ENCODE peak calls at places on chromosomes 12 and 14, in eight cellular contexts. K is cardiac muscle cell; M is tibial nerve; X is GM12878; F is AG04450; I is mesenchymal stem cell; V is gastrocnemius medialis; L is CD8-positive, alpha-beta memory T cell. Q is an unnamed sample.

GRCh38 chr12:85036241-85036707 is at the start of the genes LRRIQ1 and TSPAN19:
- DNase-seq in V (peak; percentile 28), M (peak; percentile 23), L (peak; percentile 9), X (peak; percentile 27), K (peak; percentile 94), I (peak; percentile 88), F (peak; percentile 47), Q (peak; percentile 47)

GRCh38 chr14:97306785-97307246 is 509.6 kb downstream of the VRK1 start:
- DNase-seq in L (no peak), M (no peak), X (peak; percentile 67), V (no peak), F (no peak), I (no peak), K (no peak), Q (no peak)

GRCh38 chr14:104680806-104681688 is 8.4 kb upstream of the INF2 start:
- DNase-seq in L (no peak), M (no peak), I (peak; percentile 91), F (no peak), X (no peak), K (peak; percentile 55), V (peak; percentile 63), Q (peak; percentile 91)

GRCh38 chr12:108570743-108571603 is 8.6 kb downstream of the ISCU start:
- DNase-seq in I (peak; percentile 60), V (no peak), X (no peak), M (no peak), L (no peak), F (no peak), K (peak; percentile 30), Q (no peak)

GRCh38 chr12:12734054-12734453 is 16.9 kb downstream of the CDKN1B start:
- DNase-seq in X (no peak), F (no peak), K (no peak), L (no peak), I (peak; percentile 26), M (no peak), V (no peak), Q (no peak)

GRCh38 chr12:63937381-63938168 is 93.1 kb downstream of the SRGAP1 start:
- DNase-seq in L (no peak), K (no peak), I (no peak), V (no peak), M (no peak), X (no peak), F (no peak), Q (no peak)

GRCh38 chr14:74980746-74981661 is 21.7 kb upstream of the EIF2B2 start:
- DNase-seq in F (no peak), X (no peak), I (peak; percentile 35), K (peak; percentile 33), V (peak; percentile 70), L (no peak), M (no peak), Q (no peak)

GRCh38 chr14:101185081-101185835 is 281.7 kb upstream of the RTL1 start:
- DNase-seq in M (no peak), K (no peak), L (no peak), V (no peak), F (no peak), X (no peak), I (no peak), Q (no peak)

GRCh38 chr14:29805415-29806123 is 122.1 kb downstream of the PRKD1 start:
- DNase-seq in M (peak; percentile 44), F (peak; percentile 86), I (peak; percentile 88), L (no peak), K (no peak), V (peak; percentile 24), X (no peak), Q (no peak)

GRCh38 chr14:76326918-76327689 is 48.8 kb upstream of the ESRRB start:
- DNase-seq in X (no peak), K (no peak), V (no peak), M (no peak), F (no peak), I (no peak), L (no peak), Q (no peak)

GRCh38 chr14:30958555-30959407 is 66.7 kb upstream of the AP4S1 start:
- DNase-seq in M (no peak), L (no peak), F (no peak), K (no peak), V (no peak), I (no peak), X (no peak), Q (no peak)
- H3K4me3 ChIP-seq in M (no peak overlapping the region), L (no peak overlapping the region), F (no peak overlapping the region), K (no peak overlapping the region), V (no peak overlapping the region), I (no peak overlapping the region), X (peak overlapping the region; percentile 53), Q (no peak overlapping the region)

GRCh38 chr12:44875954-44876553 is at the start of gene NELL2:
- DNase-seq in X (no peak), I (peak; percentile 19), M (no peak), K (peak; percentile 56), V (no peak), F (no peak), L (peak; percentile 65), Q (peak; percentile 72)
- H3K4me3 ChIP-seq in X (peak within 1 kb of the TSS; percentile 60), I (peak within 1 kb of the TSS; percentile 82), M (peak within 1 kb of the TSS; percentile 53), K (peak within 1 kb of the TSS; percentile 40), V (peak within 1 kb of the TSS; percentile 62), F (peak within 1 kb of the TSS; percentile 53), L (peak within 1 kb of the TSS; percentile 74), Q (peak within 1 kb of the TSS; percentile 64)

DNA sequence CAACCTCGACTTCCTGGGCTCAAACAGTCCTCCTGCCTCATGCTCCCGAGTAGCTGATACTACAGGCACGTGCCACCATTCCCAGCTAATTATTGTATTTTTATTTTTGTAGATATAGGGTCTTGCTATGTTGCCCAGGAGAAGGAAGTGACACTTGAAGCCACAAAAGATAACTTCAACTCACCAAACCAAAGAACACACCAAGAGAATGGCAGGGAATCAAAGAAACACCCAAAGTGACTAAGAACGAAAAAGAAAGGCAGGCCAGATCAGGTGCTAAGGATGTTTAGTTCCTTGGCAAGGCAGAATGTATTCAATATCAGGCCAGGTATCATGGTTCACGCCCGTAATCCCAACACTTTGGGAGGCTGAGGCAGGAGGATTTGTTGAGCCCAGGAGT is 10.1 kb upstream of the TPCN1 start:
- DNase-seq in I (no peak), X (no peak), M (no peak), K (no peak), V (no peak), F (no peak), L (no peak), Q (no peak)
- H3K4me3 ChIP-seq in I (no peak overlapping the region), X (no peak overlapping the region), M (no peak overlapping the region), K (no peak overlapping the region), V (no peak overlapping the region), F (no peak overlapping the region), L (no peak overlapping the region), Q (no peak overlapping the region)

DNA sequence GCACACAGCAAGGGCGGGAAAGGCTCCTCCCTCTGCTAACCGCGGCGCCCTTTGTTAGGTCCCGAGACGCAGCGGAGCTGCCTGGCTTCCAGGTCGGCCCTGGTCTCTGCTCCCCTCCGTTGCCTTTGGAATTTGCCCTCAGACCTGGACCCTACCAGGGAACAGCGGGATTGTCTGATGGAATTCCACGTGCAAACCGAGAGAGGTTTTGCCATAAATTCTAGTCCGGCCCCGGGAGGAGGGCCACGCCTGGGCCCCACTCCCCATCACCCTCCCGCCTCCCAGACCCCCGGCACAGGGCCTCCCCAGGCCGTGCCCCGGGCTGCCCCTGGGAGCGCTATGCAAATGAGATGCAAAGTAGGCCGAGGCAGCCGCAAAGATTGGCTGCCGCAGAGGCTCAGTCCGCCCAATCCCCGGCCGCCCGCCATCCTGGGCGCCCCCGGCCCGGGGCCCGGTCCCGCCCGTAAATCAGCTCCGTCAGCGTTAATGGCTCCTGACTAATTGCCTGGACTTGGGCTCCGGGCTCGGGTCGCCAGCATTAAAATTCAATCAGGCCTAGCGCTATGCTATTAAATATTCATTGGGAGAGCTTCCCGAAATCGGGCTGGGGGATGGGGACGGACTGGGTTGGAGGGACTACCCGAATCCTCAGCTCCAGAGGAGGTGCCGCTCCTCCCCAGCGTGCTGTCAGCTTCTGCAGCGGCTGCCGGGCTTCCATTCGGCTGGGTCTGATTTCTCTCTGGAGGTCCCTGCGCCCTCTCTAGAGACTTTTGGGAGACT is 15.6 kb upstream of the FIGNL2 start:
- DNase-seq in I (peak; percentile 65), V (no peak), X (no peak), K (peak; percentile 86), F (no peak), M (no peak), L (peak; percentile 19), Q (peak; percentile 72)
- H3K4me3 ChIP-seq in I (peak overlapping the region; percentile 63), V (peak overlapping the region; percentile 23), X (no peak overlapping the region), K (peak overlapping the region; percentile 28), F (peak overlapping the region; percentile 43), M (peak overlapping the region; percentile 44), L (peak overlapping the region; percentile 45), Q (peak overlapping the region; percentile 54)

GRCh38 chr12:49129332-49130150 is 1.7 kb downstream of the TUBA1B start:
- DNase-seq in K (no peak), V (no peak), F (no peak), M (no peak), X (no peak), I (no peak), L (no peak), Q (no peak)

GRCh38 chr12:49133014-49133413 is 1.8 kb upstream of the TUBA1B start:
- DNase-seq in F (no peak), X (no peak), K (no peak), V (no peak), I (no peak), L (no peak), M (no peak), Q (no peak)

GRCh38 chr12:49130151-49131050 is 794 bp downstream of the TUBA1B start:
- DNase-seq in K (peak; percentile 94), V (peak; percentile 83), M (peak; percentile 87), X (peak; percentile 90), F (peak; percentile 86), L (peak; percentile 94), I (peak; percentile 94), Q (peak; percentile 91)

GRCh38 chr12:49131973-49132461 is 822 bp upstream of the TUBA1B start:
- DNase-seq in K (no peak), V (no peak), I (peak; percentile 77), F (no peak), M (no peak), X (no peak), L (no peak), Q (no peak)

GRCh38 chr12:49131051-49131972 is at the start of gene TUBA1B:
- DNase-seq in V (peak; percentile 83), L (peak; percentile 91), M (peak; percentile 83), F (peak; percentile 63), I (peak; percentile 90), X (peak; percentile 48), K (peak; percentile 97), Q (peak; percentile 93)
- H3K4me3 ChIP-seq in V (peak within 1 kb of the TSS; percentile 93), L (peak within 1 kb of the TSS; percentile 90), M (peak within 1 kb of the TSS; percentile 87), F (peak within 1 kb of the TSS; percentile 90), I (peak within 1 kb of the TSS; percentile 85), X (peak within 1 kb of the TSS; percentile 100), K (peak within 1 kb of the TSS; percentile 95), Q (peak within 1 kb of the TSS; percentile 86)

GRCh38 chr14:99268776-99269510 is 3.1 kb downstream of the BCL11B start:
- DNase-seq in X (no peak), F (no peak), L (peak; percentile 51), M (no peak), I (no peak), V (no peak), K (no peak), Q (no peak)
- H3K4me3 ChIP-seq in X (no peak overlapping the region), F (no peak overlapping the region), L (peak overlapping the region; percentile 86), M (peak overlapping the region; percentile 14), I (no peak overlapping the region), V (no peak overlapping the region), K (peak overlapping the region; percentile 65), Q (peak overlapping the region; percentile 49)

Q was measured in dorsolateral prefrontal cortex.